ENCODE peak calls at places on chromosome 13, in eight cellular contexts. D, I, F, O, J, P, C and N are unnamed samples.

GRCh38 chr13:29496241-29496712 is 99.2 kb downstream of the SLC7A1 start:
- DNase-seq in C (no peak), D (no peak), O (no peak), F (no peak), I (no peak), P (no peak), J (no peak), N (no peak)

GRCh38 chr13:95137096-95137495 is 164.2 kb downstream of the ABCC4 start:
- DNase-seq in I (no peak), C (no peak), O (no peak), P (no peak), J (peak; percentile 55), D (no peak), F (no peak), N (no peak)

GRCh38 chr13:110106726-110107125 is 200.2 kb downstream of the COL4A1 start:
- DNase-seq in I (peak; percentile 60), J (peak; percentile 55), O (no peak), F (no peak), P (no peak), D (no peak), C (no peak), N (no peak)

GRCh38 chr13:110869231-110869804 is 45.6 kb downstream of the ANKRD10 start:
- DNase-seq in I (no peak), D (no peak), F (no peak), C (peak; percentile 50), O (no peak), P (no peak), J (no peak), N (no peak)

GRCh38 chr13:35694549-35695233 is 218.2 kb upstream of the MAB21L1 start:
- DNase-seq in I (peak; percentile 14), J (no peak), O (no peak), C (no peak), D (no peak), P (no peak), F (no peak), N (no peak)

GRCh38 chr13:47472516-47472915 is 528.6 kb downstream of the SUCLA2 start:
- DNase-seq in I (no peak), P (no peak), D (peak; percentile 46), F (no peak), C (no peak), J (no peak), O (no peak), N (no peak)

GRCh38 chr13:22375151-22375550 is 704.3 kb downstream of the FGF9 start:
- DNase-seq in I (no peak), J (no peak), P (no peak), F (no peak), D (no peak), O (no peak), C (no peak), N (no peak)

GRCh38 chr13:49357694-49358093 is 86.2 kb downstream of the CAB39L start:
- DNase-seq in F (no peak), J (peak; percentile 87), O (no peak), C (no peak), D (no peak), P (no peak), I (no peak), N (no peak)

GRCh38 chr13:107864543-107865460 is 350.5 kb downstream of the LIG4 start:
- DNase-seq in F (no peak), O (no peak), D (peak; percentile 78), P (no peak), J (peak; percentile 87), I (no peak), C (no peak), N (no peak)

GRCh38 chr13:32314271-32314967 is 744 bp downstream of the ZAR1L start:
- DNase-seq in I (peak; percentile 50), J (no peak), F (peak; percentile 55), O (no peak), C (peak; percentile 34), D (no peak), P (no peak), N (no peak)

GRCh38 chr13:33548065-33548464 is 262.5 kb upstream of the STARD13 start:
- DNase-seq in J (no peak), P (no peak), O (no peak), F (no peak), C (no peak), D (no peak), I (no peak), N (no peak)

GRCh38 chr13:73325351-73326214 is 266.8 kb downstream of the KLF5 start:
- DNase-seq in F (no peak), O (no peak), C (no peak), P (no peak), I (no peak), J (no peak), D (no peak), N (no peak)

GRCh38 chr13:63198076-63198475 is 1782.4 kb upstream of the PCDH20 start:
- DNase-seq in J (peak; percentile 5), D (no peak), F (no peak), O (no peak), P (no peak), I (no peak), C (no peak), N (no peak)

GRCh38 chr13:44280461-44280860 is 93.2 kb upstream of the SERP2 start:
- DNase-seq in C (no peak), I (no peak), J (peak; percentile 18), D (no peak), O (no peak), F (no peak), P (no peak), N (no peak)
- H3K4me1 ChIP-seq in C (no peaks in the 10 kb centered on the region), I (peaks cover 7% of the 10 kb centered on the region), J (no peaks in the 10 kb centered on the region), D (no peaks in the 10 kb centered on the region), O (peaks cover 8% of the 10 kb centered on the region), F (no peaks in the 10 kb centered on the region), P (no peaks in the 10 kb centered on the region), N (peaks cover 20% of the 10 kb centered on the region)

GRCh38 chr13:84823528-84823927 is 941.3 kb upstream of the SLITRK1 start:
- DNase-seq in F (no peak), O (no peak), C (no peak), I (no peak), P (no peak), J (no peak), D (no peak), N (no peak)

GRCh38 chr13:84816567-84817133 is 934.4 kb upstream of the SLITRK1 start:
- DNase-seq in O (no peak), C (no peak), D (no peak), I (no peak), J (no peak), P (no peak), F (no peak), N (no peak)

DNA sequence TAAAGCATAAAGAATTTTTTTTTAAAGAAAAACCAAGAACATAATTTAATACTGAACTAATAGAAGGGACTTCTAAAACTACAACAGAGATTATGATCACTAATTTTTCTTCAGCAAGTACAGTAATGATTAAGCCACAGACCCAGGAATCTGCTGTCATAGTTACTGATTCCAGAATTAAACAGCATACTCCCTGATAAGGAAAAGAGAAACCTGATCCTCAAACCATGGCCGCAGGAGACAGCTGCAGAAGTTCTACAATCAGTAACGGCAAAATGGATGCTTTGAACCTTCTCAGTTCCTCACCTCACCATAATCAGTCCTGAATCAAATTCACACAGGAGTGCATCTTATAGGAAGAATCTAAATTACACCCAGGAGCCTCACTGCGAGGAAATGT is 939.0 kb upstream of the SLITRK1 start:
- DNase-seq in O (no peak), J (no peak), F (no peak), I (no peak), P (no peak), C (no peak), D (peak; percentile 13), N (no peak)
- H3K4me3 ChIP-seq in O (no peak overlapping the region), J (no peak overlapping the region), F (no peak overlapping the region), I (no peak overlapping the region), P (no peak overlapping the region), C (no peak overlapping the region), D (no peak overlapping the region), N (no peak overlapping the region)

GRCh38 chr13:41352935-41353801 is 42.1 kb downstream of the NAA16 start:
- DNase-seq in I (no peak), P (peak; percentile 53), O (peak; percentile 78), F (no peak), C (no peak), D (peak; percentile 79), J (peak; percentile 49), N (peak; percentile 63)

GRCh38 chr13:41354416-41354815 is 43.3 kb downstream of the NAA16 start:
- DNase-seq in F (no peak), J (peak; percentile 6), D (no peak), C (no peak), O (no peak), P (no peak), I (no peak), N (no peak)

GRCh38 chr13:41361501-41361900 is 50.4 kb downstream of the NAA16 start:
- DNase-seq in D (no peak), P (no peak), J (peak; percentile 42), F (no peak), O (no peak), I (no peak), C (no peak), N (no peak)

DNA sequence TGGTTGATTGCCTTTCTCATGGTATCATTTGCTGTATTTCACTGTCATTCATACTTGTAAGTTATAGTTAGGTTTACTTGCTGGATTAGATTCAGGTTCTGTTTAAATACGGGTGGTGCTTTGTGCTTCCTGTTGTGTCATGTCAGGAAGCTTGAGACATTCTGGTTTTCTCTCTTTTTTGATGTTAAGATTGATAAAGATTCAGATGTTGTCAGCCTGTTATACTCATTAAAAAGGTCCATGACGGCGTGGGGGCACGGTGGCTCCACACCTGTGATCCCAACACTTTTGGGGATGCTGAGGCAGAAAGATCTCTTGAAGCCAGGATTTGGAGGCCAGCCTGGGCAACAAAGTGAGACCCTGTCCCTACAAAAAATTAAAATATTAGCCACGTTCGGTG is 45.7 kb downstream of the NAA16 start:
- DNase-seq in I (no peak), F (no peak), O (peak; percentile 67), C (no peak), P (peak; percentile 20), J (no peak), D (no peak), N (peak; percentile 33)
- H3K27ac ChIP-seq in I (no peak overlapping the region), F (peak overlapping the region; percentile 20), O (peak overlapping the region; percentile 67), C (peak overlapping the region; percentile 34), P (peak overlapping the region; percentile 82), J (no peak overlapping the region), D (no peak overlapping the region), N (peak overlapping the region; percentile 61)

DNA sequence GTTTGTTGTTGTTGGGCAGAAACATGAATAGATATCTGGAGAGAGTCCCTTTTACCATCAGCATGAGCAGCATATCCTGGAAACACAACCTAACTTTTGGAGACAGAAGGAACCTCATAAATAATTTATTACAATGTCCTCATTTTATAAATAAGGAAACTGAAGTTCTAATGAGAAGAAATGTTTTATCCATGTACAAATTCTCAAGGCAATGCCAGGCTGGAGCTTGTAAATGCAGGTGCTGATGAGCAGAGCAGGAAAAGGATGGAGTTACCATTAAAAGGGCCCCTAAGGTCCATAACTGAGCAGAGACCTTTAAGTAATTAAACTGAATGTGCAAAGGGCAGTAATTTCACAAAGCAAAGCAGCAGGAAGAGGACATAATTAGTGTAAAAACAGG is 17.3 kb downstream of the LCP1 start:
- DNase-seq in I (no peak), C (no peak), J (no peak), P (no peak), O (no peak), D (no peak), F (no peak), N (no peak)
- H3K4me1 ChIP-seq in I (no peaks in the 10 kb centered on the region), C (no peaks in the 10 kb centered on the region), J (no peaks in the 10 kb centered on the region), P (peaks cover 67% of the 10 kb centered on the region), O (peaks cover 86% of the 10 kb centered on the region), D (peaks cover 3% of the 10 kb centered on the region), F (peaks cover 3% of the 10 kb centered on the region), N (peaks cover 78% of the 10 kb centered on the region)

GRCh38 chr13:112574476-112575294 is 13.3 kb downstream of the TUBGCP3 start:
- DNase-seq in O (no peak), D (no peak), P (no peak), F (no peak), J (no peak), I (no peak), C (no peak), N (no peak)
- H3K4me3 ChIP-seq in O (no peak overlapping the region), D (no peak overlapping the region), P (no peak overlapping the region), F (no peak overlapping the region), J (no peak overlapping the region), I (no peak overlapping the region), C (no peak overlapping the region), N (no peak overlapping the region)